ENCODE peak calls at places on chromosomes 2 and 18, in nine cellular contexts. K is colonic mucosa, F is GM12878, W is osteoblast, C is tibial artery, Y is OCI-LY7, B is fibroblast of lung, R is heart right ventricle, Q is kidney. O is an unnamed sample.

GRCh38 chr18:9413586-9413985 is 61.7 kb upstream of the RALBP1 start:
- DNase-seq in K (no peak), F (no peak), W (no peak), C (no peak), Y (no peak), B (peak), R (no peak), Q (no peak), O (no peak)

GRCh38 chr2:211534655-211535054 is 978.3 kb downstream of the CPS1 start:
- DNase-seq in K (no peak), F (no peak), W (no peak), C (no peak), Y (no peak), B (peak), R (no peak), Q (no peak), O (no peak)

GRCh38 chr2:222884114-222884764 is 23.4 kb downstream of the ACSL3 start:
- DNase-seq in K (no peak), F (no peak), W (no peak), C (no peak), Y (no peak), B (no peak), R (no peak), Q (no peak), O (no peak)

GRCh38 chr2:39469807-39470206 is 32.7 kb upstream of the MAP4K3 start:
- DNase-seq in K (peak), F (no peak), W (peak), C (no peak), Y (peak), B (peak), R (no peak), Q (no peak), O (no peak)

GRCh38 chr18:52287151-52287550 is 52.8 kb upstream of the DCC start:
- DNase-seq in K (no peak), F (no peak), W (no peak), C (no peak), Y (no peak), B (peak), R (no peak), Q (no peak), O (no peak)

GRCh38 chr2:136019825-136020224 is 34.4 kb upstream of the DARS1 start:
- DNase-seq in K (no peak), F (no peak), W (no peak), C (no peak), Y (no peak), B (no peak), R (no peak), Q (no peak), O (no peak)

GRCh38 chr2:97747716-97748115 is 34.3 kb downstream of the ZAP70 start:
- DNase-seq in K (no peak), F (no peak), W (no peak), C (no peak), Y (no peak), B (peak), R (no peak), Q (no peak), O (no peak)

GRCh38 chr2:17429130-17429529 is 89.1 kb downstream of the RAD51AP2 start:
- DNase-seq in K (no peak), F (no peak), W (peak), C (no peak), Y (no peak), B (peak), R (no peak), Q (no peak), O (no peak)

GRCh38 chr18:79778291-79778791 is 19.4 kb upstream of the KCNG2 start:
- DNase-seq in K (no peak), F (no peak), W (peak), C (peak), Y (no peak), B (no peak), R (no peak), Q (peak), O (peak)

GRCh38 chr2:132668189-132668833 is 1.7 kb downstream of the LYPD1 start:
- DNase-seq in K (no peak), F (no peak), W (no peak), C (no peak), Y (no peak), B (peak), R (peak), Q (no peak), O (no peak)

GRCh38 chr2:69291004-69291650 is 95.9 kb downstream of the GFPT1 start:
- DNase-seq in K (no peak), F (no peak), W (no peak), C (no peak), Y (no peak), B (peak), R (no peak), Q (no peak), O (no peak)

GRCh38 chr2:231671617-231672350 is 36.5 kb upstream of the PTMA start:
- DNase-seq in K (peak), F (peak), W (peak), C (no peak), Y (peak), B (no peak), R (no peak), Q (no peak), O (no peak)

GRCh38 chr2:20091305-20091991 is 40.0 kb upstream of the LAPTM4A start:
- DNase-seq in K (no peak), F (no peak), W (peak), C (peak), Y (no peak), B (peak), R (peak), Q (peak), O (peak)

GRCh38 chr2:85865539-85866164 is 23.1 kb downstream of the ST3GAL5 start:
- DNase-seq in K (no peak), F (peak), W (no peak), C (no peak), Y (no peak), B (peak), R (no peak), Q (no peak), O (peak)

GRCh38 chr2:20796374-20796791 is 26.5 kb downstream of the LDAH start:
- DNase-seq in K (no peak), F (no peak), W (no peak), C (no peak), Y (no peak), B (peak), R (no peak), Q (no peak), O (no peak)

GRCh38 chr2:212364586-212364985 is 174.0 kb downstream of the ERBB4 start:
- DNase-seq in K (no peak), F (no peak), W (no peak), C (no peak), Y (no peak), B (peak), R (no peak), Q (no peak), O (no peak)

GRCh38 chr18:22691988-22692710 is 241.0 kb upstream of the RBBP8 start:
- DNase-seq in K (no peak), F (no peak), W (peak), C (no peak), Y (no peak), B (peak), R (no peak), Q (no peak), O (no peak)

GRCh38 chr2:63984606-63985359 is 34.4 kb downstream of the VPS54 start:
- DNase-seq in K (no peak), F (no peak), W (no peak), C (no peak), Y (no peak), B (no peak), R (no peak), Q (no peak), O (no peak)

GRCh38 chr18:64987096-64987495 is 763.7 kb upstream of the CDH7 start:
- DNase-seq in K (no peak), F (no peak), W (no peak), C (no peak), Y (no peak), B (no peak), R (no peak), Q (peak), O (no peak)

GRCh38 chr2:119914266-119914665 is 98.6 kb upstream of the EPB41L5 start:
- DNase-seq in K (no peak), F (no peak), W (no peak), C (no peak), Y (no peak), B (peak), R (no peak), Q (no peak), O (no peak)

GRCh38 chr2:212677466-212677865 is 138.9 kb upstream of the ERBB4 start:
- DNase-seq in K (no peak), F (no peak), W (no peak), C (no peak), Y (no peak), B (no peak), R (no peak), Q (no peak), O (no peak)

GRCh38 chr2:17754773-17755425 is 961 bp downstream of the GEN1 start:
- DNase-seq in K (no peak), F (no peak), W (no peak), C (no peak), Y (no peak), B (peak), R (no peak), Q (no peak), O (no peak)

GRCh38 chr2:237909801-237910475 is 50.5 kb downstream of the RAMP1 start:
- DNase-seq in K (no peak), F (no peak), W (no peak), C (peak), Y (no peak), B (no peak), R (no peak), Q (no peak), O (no peak)

GRCh38 chr2:237910576-237911362 is 51.3 kb downstream of the RAMP1 start:
- DNase-seq in K (no peak), F (no peak), W (no peak), C (no peak), Y (no peak), B (no peak), R (no peak), Q (no peak), O (no peak)

GRCh38 chr2:237909075-237909695 is 49.8 kb downstream of the RAMP1 start:
- DNase-seq in K (no peak), F (no peak), W (no peak), C (peak), Y (no peak), B (no peak), R (no peak), Q (no peak), O (no peak)

GRCh38 chr2:237904806-237905599 is 45.6 kb downstream of the RAMP1 start:
- DNase-seq in K (no peak), F (peak), W (peak), C (peak), Y (peak), B (peak), R (peak), Q (no peak), O (peak)

DNA sequence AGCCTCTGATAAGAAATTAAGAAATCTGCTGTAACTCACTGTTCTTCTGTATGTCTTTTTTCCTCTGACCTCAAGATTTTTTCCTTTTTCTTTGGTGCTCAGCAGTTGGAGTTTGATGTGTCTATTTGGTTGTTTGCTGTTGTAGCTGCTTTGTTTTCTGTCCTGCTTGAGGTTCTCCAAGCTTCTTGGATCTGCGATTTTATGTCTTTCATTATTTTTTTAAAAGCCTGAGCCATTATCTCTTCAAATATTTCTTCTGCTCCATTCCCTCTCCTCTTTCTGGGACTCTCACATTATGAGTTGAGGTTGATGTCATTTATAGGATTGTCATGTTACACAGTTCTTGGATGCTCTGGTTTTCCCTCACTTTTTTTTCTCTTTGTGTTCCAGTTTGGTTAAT is 47.7 kb downstream of the RAMP1 start:
- DNase-seq in K (no peak), F (no peak), W (no peak), C (no peak), Y (no peak), B (no peak), R (no peak), Q (no peak), O (no peak)
- H3K27ac ChIP-seq in K (no peak), F (no peak), W (no peak), C (peak), Y (no peak), B (no peak), R (no peak), Q (no peak), O (peak)

GRCh38 chr2:36492216-36492945 is 105.6 kb downstream of the FEZ2 start:
- DNase-seq in K (no peak), F (no peak), W (no peak), C (no peak), Y (no peak), B (peak), R (no peak), Q (no peak), O (no peak)
- H3K27ac ChIP-seq in K (no peak), F (no peak), W (peak), C (peak), Y (no peak), B (no peak), R (no peak), Q (no peak), O (peak)

GRCh38 chr2:101821828-101822458 is 124.4 kb downstream of the MAP4K4 start:
- DNase-seq in K (no peak), F (no peak), W (no peak), C (no peak), Y (no peak), B (no peak), R (no peak), Q (no peak), O (no peak)
- H3K27ac ChIP-seq in K (no peak), F (no peak), W (peak), C (no peak), Y (no peak), B (no peak), R (no peak), Q (no peak), O (no peak)

GRCh38 chr2:55420244-55420713 is 623 bp upstream of the CCDC88A start:
- DNase-seq in K (no peak), F (no peak), W (peak), C (no peak), Y (no peak), B (no peak), R (no peak), Q (no peak), O (no peak)
- H3K27ac ChIP-seq in K (peak), F (peak), W (peak), C (peak), Y (peak), B (peak), R (no peak), Q (no peak), O (peak)

DNA sequence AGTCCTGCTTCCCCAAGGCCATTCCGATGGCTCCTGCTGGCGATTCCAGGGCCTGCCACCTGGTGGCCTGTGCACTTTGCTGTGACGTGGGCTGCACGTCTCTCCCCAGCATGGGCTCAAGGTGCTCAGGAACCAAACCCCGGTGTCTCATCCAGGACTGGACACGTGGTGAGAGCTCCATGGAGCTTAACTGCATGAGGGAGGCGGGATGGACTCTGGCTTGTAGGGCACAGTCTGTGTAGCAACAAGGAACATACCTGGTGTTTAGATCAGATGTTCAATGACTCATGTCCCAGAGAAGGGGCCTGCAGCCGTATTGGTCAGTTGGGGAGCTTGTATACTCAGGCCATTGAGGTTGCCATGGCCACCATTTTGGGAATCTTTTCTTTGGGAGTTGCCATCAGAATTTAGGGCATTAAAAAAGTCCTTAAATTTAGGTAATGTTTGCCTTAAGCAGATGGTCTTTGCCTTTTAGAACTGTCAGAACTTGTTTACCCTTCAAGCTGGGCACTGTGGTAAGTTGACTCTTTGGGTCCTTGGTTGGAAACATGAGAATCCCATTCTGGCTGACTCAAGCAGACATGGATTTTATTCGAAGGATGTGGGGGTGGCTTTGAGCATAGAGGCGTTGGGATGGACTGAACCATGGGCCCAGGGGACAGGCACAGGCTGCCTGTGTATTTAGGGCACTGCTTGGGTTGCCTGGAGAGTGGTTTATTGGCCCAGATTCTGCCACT is 21.0 kb downstream of the AGAP1 start:
- DNase-seq in K (peak), F (no peak), W (peak), C (no peak), Y (no peak), B (no peak), R (no peak), Q (no peak), O (no peak)
- H3K27ac ChIP-seq in K (peak), F (no peak), W (no peak), C (no peak), Y (no peak), B (no peak), R (no peak), Q (peak), O (no peak)

GRCh38 chr2:59080465-59081181 is 839.5 kb upstream of the FANCL start:
- DNase-seq in K (no peak), F (no peak), W (no peak), C (no peak), Y (no peak), B (no peak), R (no peak), Q (no peak), O (no peak)

GRCh38 chr2:59073257-59073656 is 832.1 kb upstream of the FANCL start:
- DNase-seq in K (no peak), F (no peak), W (no peak), C (no peak), Y (no peak), B (no peak), R (no peak), Q (no peak), O (no peak)

GRCh38 chr2:59076079-59076619 is 835.0 kb upstream of the FANCL start:
- DNase-seq in K (no peak), F (no peak), W (no peak), C (no peak), Y (no peak), B (no peak), R (no peak), Q (no peak), O (no peak)

GRCh38 chr2:59074071-59074470 is 832.9 kb upstream of the FANCL start:
- DNase-seq in K (no peak), F (no peak), W (no peak), C (no peak), Y (no peak), B (no peak), R (no peak), Q (no peak), O (no peak)

GRCh38 chr2:59077026-59077425 is 835.9 kb upstream of the FANCL start:
- DNase-seq in K (no peak), F (no peak), W (no peak), C (no peak), Y (no peak), B (no peak), R (no peak), Q (no peak), O (no peak)
- H3K27ac ChIP-seq in K (no peak), F (no peak), W (no peak), C (no peak), Y (no peak), B (no peak), R (no peak), Q (no peak), O (no peak)

GRCh38 chr2:138269726-138270125 is 231.8 kb upstream of the SPOPL start:
- DNase-seq in K (no peak), F (no peak), W (no peak), C (no peak), Y (no peak), B (peak), R (no peak), Q (no peak), O (no peak)

GRCh38 chr2:138271467-138271866 is 230.1 kb upstream of the SPOPL start:
- DNase-seq in K (no peak), F (no peak), W (no peak), C (no peak), Y (no peak), B (no peak), R (no peak), Q (no peak), O (no peak)

GRCh38 chr2:138272524-138273210 is 228.9 kb upstream of the SPOPL start:
- DNase-seq in K (no peak), F (no peak), W (peak), C (no peak), Y (no peak), B (peak), R (no peak), Q (no peak), O (no peak)

GRCh38 chr2:138267161-138267901 is 234.2 kb upstream of the SPOPL start:
- DNase-seq in K (no peak), F (peak), W (peak), C (no peak), Y (no peak), B (peak), R (no peak), Q (no peak), O (no peak)

DNA sequence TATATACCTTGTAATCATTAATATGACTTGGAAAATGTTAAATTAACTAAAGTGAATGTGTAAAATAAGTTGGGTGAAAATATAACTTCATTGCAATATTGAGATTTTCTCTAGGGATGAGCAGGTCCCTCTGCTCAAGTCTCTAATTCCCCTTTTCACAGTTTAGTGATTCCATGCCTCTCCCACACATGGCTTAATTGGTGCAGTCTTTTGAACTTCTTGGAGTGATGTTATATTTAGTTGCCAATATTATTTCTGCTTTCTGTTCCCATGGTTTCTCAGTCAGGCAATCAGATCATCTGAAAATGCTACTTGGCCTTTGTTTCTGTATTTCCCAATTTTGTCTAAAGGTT is 233.7 kb upstream of the SPOPL start:
- DNase-seq in K (no peak), F (peak), W (no peak), C (no peak), Y (no peak), B (peak), R (no peak), Q (no peak), O (no peak)
- H3K27ac ChIP-seq in K (no peak), F (no peak), W (no peak), C (no peak), Y (no peak), B (peak), R (no peak), Q (no peak), O (no peak)

DNA sequence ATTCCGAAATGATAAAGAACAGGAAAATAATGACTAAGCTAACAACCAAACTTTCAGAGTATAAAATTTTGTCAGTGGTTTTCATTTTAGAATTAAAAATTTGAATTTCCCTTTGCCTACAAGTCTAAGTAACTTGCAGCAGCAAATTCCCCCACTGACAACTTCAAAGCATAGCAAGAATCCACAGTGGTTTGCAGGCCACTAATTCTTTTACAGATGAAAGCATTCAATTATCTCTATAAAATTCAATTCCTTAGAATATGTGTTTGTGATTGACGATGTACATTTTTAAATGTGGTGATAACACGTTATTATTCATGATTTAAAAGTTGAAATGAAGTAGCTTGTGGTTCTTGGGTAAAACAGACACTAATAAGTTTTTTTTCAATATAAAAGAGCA is 100.6 kb downstream of the SMAD2 start:
- DNase-seq in K (no peak), F (no peak), W (no peak), C (no peak), Y (no peak), B (peak), R (no peak), Q (no peak), O (no peak)
- H3K27ac ChIP-seq in K (no peak), F (no peak), W (no peak), C (no peak), Y (no peak), B (no peak), R (no peak), Q (no peak), O (no peak)